ENCODE peak calls at places on chromosomes 6 and 20, in nine cellular contexts. K, X, G, O, L, T, V, P and C are unnamed samples.

GRCh38 chr20:46640536-46641311 is 10.5 kb downstream of the SLC13A3 start:
- DNase-seq in K (no peak), O (no peak), V (no peak), P (no peak), L (no peak), G (no peak), T (peak; percentile 53), X (no peak), C (no peak)

GRCh38 chr6:167422934-167423333 is 98.0 kb downstream of the TTLL2 start:
- DNase-seq in O (no peak), K (no peak), L (no peak), V (no peak), P (no peak), T (no peak), G (no peak), X (no peak), C (no peak)

GRCh38 chr6:130574146-130574545 is 208.3 kb downstream of the TMEM200A start:
- DNase-seq in P (no peak), O (no peak), X (no peak), V (no peak), K (no peak), L (no peak), G (no peak), T (no peak), C (no peak)

GRCh38 chr20:58028123-58028522 is 200.3 kb downstream of the ANKRD60 start:
- DNase-seq in G (no peak), K (no peak), L (no peak), V (no peak), P (peak; percentile 25), T (no peak), O (no peak), X (no peak), C (no peak)

GRCh38 chr6:143594647-143595046 is 83.1 kb upstream of the PHACTR2 start:
- DNase-seq in G (no peak), L (no peak), O (no peak), X (no peak), K (no peak), P (no peak), V (no peak), T (no peak), C (no peak)

GRCh38 chr20:52432740-52433139 is 241.2 kb upstream of the ZFP64 start:
- DNase-seq in X (no peak), P (no peak), K (no peak), G (no peak), O (no peak), V (no peak), L (no peak), T (no peak), C (no peak)

GRCh38 chr6:24864345-24864744 is 65.6 kb upstream of the ARMH2 start:
- DNase-seq in G (no peak), L (no peak), K (no peak), P (no peak), X (peak; percentile 56), T (no peak), O (no peak), V (no peak), C (no peak)

GRCh38 chr20:8246153-8246552 is 114.1 kb downstream of the PLCB1 start:
- DNase-seq in K (no peak), V (no peak), O (no peak), L (no peak), T (no peak), X (no peak), P (no peak), G (no peak), C (no peak)

GRCh38 chr6:89840538-89840937 is 10.9 kb downstream of the CASP8AP2 start:
- DNase-seq in K (no peak), V (no peak), O (no peak), T (no peak), G (no peak), L (no peak), P (no peak), X (no peak), C (no peak)

GRCh38 chr20:57440678-57441509 is 49.7 kb downstream of the RBM38 start:
- DNase-seq in K (peak; percentile 97), X (no peak), G (no peak), T (no peak), O (peak; percentile 77), V (no peak), L (no peak), P (no peak), C (peak; percentile 84)

GRCh38 chr6:153090241-153090930 is 40.7 kb downstream of the RGS17 start:
- DNase-seq in O (no peak), V (peak; percentile 87), G (no peak), P (no peak), L (no peak), T (no peak), X (no peak), K (no peak), C (no peak)

GRCh38 chr20:58718121-58718563 is 25.5 kb downstream of the NPEPL1 start:
- DNase-seq in P (no peak), G (no peak), K (peak; percentile 27), L (no peak), O (no peak), V (no peak), X (no peak), T (no peak), C (no peak)

GRCh38 chr20:25233016-25233772 is 14.7 kb upstream of the PYGB start:
- DNase-seq in V (peak; percentile 53), L (no peak), O (peak; percentile 87), T (peak; percentile 63), X (peak; percentile 23), P (peak; percentile 55), K (peak; percentile 56), G (peak; percentile 97), C (peak; percentile 81)

GRCh38 chr20:46648903-46649649 is 2.2 kb downstream of the SLC13A3 start:
- DNase-seq in L (no peak), V (no peak), P (no peak), G (no peak), T (no peak), O (no peak), K (no peak), X (no peak), C (no peak)

GRCh38 chr6:170249817-170250216 is 41.1 kb downstream of the DLL1 start:
- DNase-seq in G (no peak), V (no peak), X (no peak), P (no peak), K (no peak), O (no peak), T (no peak), L (no peak), C (no peak)

GRCh38 chr20:50120935-50121693 is 8.2 kb upstream of the UBE2V1 start:
- DNase-seq in L (no peak), K (peak; percentile 85), T (peak; percentile 64), X (peak; percentile 95), V (no peak), G (peak; percentile 76), P (no peak), O (peak; percentile 80), C (peak; percentile 63)

GRCh38 chr20:37202267-37202943 is 23.1 kb upstream of the MROH8 start:
- DNase-seq in T (no peak), G (peak; percentile 61), V (peak; percentile 96), L (no peak), P (no peak), K (no peak), O (peak; percentile 42), X (peak; percentile 97), C (no peak)

GRCh38 chr20:39778847-39779641 is 816.9 kb downstream of the DHX35 start:
- DNase-seq in O (no peak), X (no peak), G (no peak), T (no peak), L (no peak), V (no peak), K (no peak), P (no peak), C (no peak)

GRCh38 chr20:9294081-9294480 is 220.3 kb upstream of the LAMP5 start:
- DNase-seq in T (no peak), K (no peak), O (no peak), V (no peak), L (no peak), P (no peak), G (peak; percentile 21), X (no peak), C (no peak)

GRCh38 chr6:81999270-81999669 is 246.8 kb upstream of the TENT5A start:
- DNase-seq in K (no peak), X (no peak), V (no peak), T (no peak), L (no peak), P (no peak), O (no peak), G (no peak), C (no peak)

GRCh38 chr20:35901678-35902544 is 52.4 kb downstream of the SCAND1 start:
- DNase-seq in L (no peak), P (no peak), X (peak; percentile 66), V (peak; percentile 82), G (peak; percentile 68), O (no peak), T (no peak), K (no peak), C (no peak)

GRCh38 chr20:3161316-3162079 is 1.8 kb upstream of the FASTKD5 start:
- DNase-seq in L (no peak), V (no peak), P (no peak), O (no peak), X (no peak), T (no peak), K (no peak), G (no peak), C (no peak)

GRCh38 chr6:72712921-72713320 is 91.1 kb downstream of the KCNQ5 start:
- DNase-seq in K (no peak), G (no peak), L (no peak), X (no peak), T (no peak), P (no peak), O (no peak), V (no peak), C (no peak)

GRCh38 chr6:170230520-170231390 is 60.1 kb downstream of the DLL1 start:
- DNase-seq in K (no peak), V (no peak), G (no peak), O (no peak), T (peak; percentile 30), P (no peak), L (no peak), X (no peak), C (no peak)

GRCh38 chr6:133551847-133552331 is 310.7 kb downstream of the EYA4 start:
- DNase-seq in L (no peak), V (peak; percentile 99), X (peak; percentile 67), P (no peak), O (no peak), G (no peak), K (peak; percentile 70), T (no peak), C (peak; percentile 66)

GRCh38 chr20:38209736-38210405 is 44.8 kb upstream of the TGM2 start:
- DNase-seq in T (no peak), P (no peak), L (no peak), O (no peak), G (no peak), K (no peak), X (no peak), V (no peak), C (no peak)

GRCh38 chr20:63568170-63568981 is 5.7 kb downstream of the HELZ2 start:
- DNase-seq in G (no peak), P (no peak), O (no peak), X (no peak), L (no peak), T (no peak), V (no peak), K (no peak), C (no peak)

GRCh38 chr6:158232445-158233213 is 64.5 kb downstream of the GTF2H5 start:
- DNase-seq in X (peak; percentile 46), G (no peak), P (peak; percentile 67), L (peak; percentile 7), V (no peak), O (peak; percentile 64), K (peak; percentile 80), T (peak; percentile 28), C (peak; percentile 71)